ENCODE peak calls at places on chromosomes 11 and 22, in eight cellular contexts. One of them, this sample, is unnamed. For H3K36me3, the result is how much of the 10 kb centered on the place peaks cover.

GRCh38 chr22:23137905-23138520 is 3.8 kb downstream of the RSPH14 start:
- DNase-seq in OCI-LY7: peak
- DNase-seq in lower lobe of right lung: no peak
- DNase-seq in PC-3: no peak
- DNase-seq in IMR-90: no peak
- DNase-seq in mammary epithelial cell: peak
- DNase-seq in small intestine: peak
- DNase-seq in CD8-positive, alpha-beta memory T cell: peak
- DNase-seq in this sample: peak

GRCh38 chr11:117214404-117215110 is 15.4 kb downstream of the TAGLN start:
- DNase-seq in CD8-positive, alpha-beta memory T cell: no peak
- DNase-seq in small intestine: no peak
- DNase-seq in lower lobe of right lung: no peak
- DNase-seq in mammary epithelial cell: no peak
- DNase-seq in IMR-90: no peak
- DNase-seq in OCI-LY7: no peak
- DNase-seq in PC-3: no peak
- DNase-seq in this sample: no peak

GRCh38 chr11:93591247-93591898 is 48.2 kb upstream of the SMCO4 start:
- DNase-seq in mammary epithelial cell: peak
- DNase-seq in IMR-90: peak
- DNase-seq in CD8-positive, alpha-beta memory T cell: no peak
- DNase-seq in OCI-LY7: no peak
- DNase-seq in lower lobe of right lung: no peak
- DNase-seq in small intestine: no peak
- DNase-seq in PC-3: peak
- DNase-seq in this sample: no peak

GRCh38 chr22:36913431-36914382 is at the start of gene CSF2RB:
- DNase-seq in PC-3: no peak
- DNase-seq in lower lobe of right lung: peak
- DNase-seq in small intestine: no peak
- DNase-seq in CD8-positive, alpha-beta memory T cell: no peak
- DNase-seq in OCI-LY7: peak
- DNase-seq in IMR-90: no peak
- DNase-seq in mammary epithelial cell: no peak
- DNase-seq in this sample: no peak

GRCh38 chr11:58564226-58564625 is 11.4 kb downstream of the LPXN start:
- DNase-seq in mammary epithelial cell: no peak
- DNase-seq in OCI-LY7: no peak
- DNase-seq in PC-3: no peak
- DNase-seq in IMR-90: no peak
- DNase-seq in lower lobe of right lung: no peak
- DNase-seq in CD8-positive, alpha-beta memory T cell: no peak
- DNase-seq in small intestine: no peak
- DNase-seq in this sample: no peak

GRCh38 chr22:21984793-21985192 is 2.2 kb upstream of the TOP3B start:
- DNase-seq in small intestine: peak
- DNase-seq in lower lobe of right lung: no peak
- DNase-seq in mammary epithelial cell: peak
- DNase-seq in OCI-LY7: peak
- DNase-seq in PC-3: peak
- DNase-seq in CD8-positive, alpha-beta memory T cell: no peak
- DNase-seq in IMR-90: peak
- DNase-seq in this sample: no peak

GRCh38 chr11:73404506-73405145 is 28.4 kb downstream of the RELT start:
- DNase-seq in OCI-LY7: no peak
- DNase-seq in small intestine: no peak
- DNase-seq in mammary epithelial cell: no peak
- DNase-seq in IMR-90: no peak
- DNase-seq in CD8-positive, alpha-beta memory T cell: no peak
- DNase-seq in PC-3: no peak
- DNase-seq in lower lobe of right lung: no peak
- DNase-seq in this sample: no peak

GRCh38 chr11:123822591-123822990 is 16.4 kb upstream of the OR6M1 start:
- DNase-seq in mammary epithelial cell: peak
- DNase-seq in CD8-positive, alpha-beta memory T cell: no peak
- DNase-seq in OCI-LY7: no peak
- DNase-seq in IMR-90: no peak
- DNase-seq in small intestine: peak
- DNase-seq in lower lobe of right lung: no peak
- DNase-seq in PC-3: no peak
- DNase-seq in this sample: peak

GRCh38 chr22:37282385-37282677 is at the start of gene CYTH4:
- DNase-seq in PC-3: peak
- DNase-seq in mammary epithelial cell: peak
- DNase-seq in lower lobe of right lung: peak
- DNase-seq in small intestine: peak
- DNase-seq in IMR-90: no peak
- DNase-seq in CD8-positive, alpha-beta memory T cell: peak
- DNase-seq in OCI-LY7: peak
- DNase-seq in this sample: no peak

GRCh38 chr11:43582837-43583462 is 97.6 kb upstream of the HSD17B12 start:
- DNase-seq in PC-3: no peak
- DNase-seq in IMR-90: no peak
- DNase-seq in small intestine: no peak
- DNase-seq in mammary epithelial cell: no peak
- DNase-seq in lower lobe of right lung: no peak
- DNase-seq in OCI-LY7: no peak
- DNase-seq in CD8-positive, alpha-beta memory T cell: no peak
- DNase-seq in this sample: no peak

GRCh38 chr11:45105233-45105992 is 41.0 kb upstream of the PRDM11 start:
- DNase-seq in IMR-90: peak
- DNase-seq in CD8-positive, alpha-beta memory T cell: peak
- DNase-seq in lower lobe of right lung: peak
- DNase-seq in PC-3: peak
- DNase-seq in OCI-LY7: peak
- DNase-seq in small intestine: peak
- DNase-seq in mammary epithelial cell: peak
- DNase-seq in this sample: peak

GRCh38 chr11:123616505-123617198 is 37.8 kb downstream of the SCN3B start:
- DNase-seq in lower lobe of right lung: no peak
- DNase-seq in mammary epithelial cell: peak
- DNase-seq in PC-3: no peak
- DNase-seq in OCI-LY7: no peak
- DNase-seq in IMR-90: peak
- DNase-seq in small intestine: no peak
- DNase-seq in CD8-positive, alpha-beta memory T cell: no peak
- DNase-seq in this sample: no peak

GRCh38 chr11:132049205-132049604 is 678.8 kb downstream of the NTM start:
- DNase-seq in PC-3: no peak
- DNase-seq in CD8-positive, alpha-beta memory T cell: no peak
- DNase-seq in small intestine: no peak
- DNase-seq in lower lobe of right lung: no peak
- DNase-seq in IMR-90: no peak
- DNase-seq in OCI-LY7: no peak
- DNase-seq in mammary epithelial cell: no peak
- DNase-seq in this sample: no peak

GRCh38 chr11:104997288-104997687 is 25.7 kb downstream of the CASP5 start:
- DNase-seq in small intestine: peak
- DNase-seq in PC-3: peak
- DNase-seq in lower lobe of right lung: no peak
- DNase-seq in mammary epithelial cell: no peak
- DNase-seq in CD8-positive, alpha-beta memory T cell: no peak
- DNase-seq in OCI-LY7: no peak
- DNase-seq in IMR-90: no peak
- DNase-seq in this sample: no peak

GRCh38 chr11:117315285-117316196 is 515 bp downstream of the BACE1 start:
- DNase-seq in mammary epithelial cell: no peak
- DNase-seq in lower lobe of right lung: no peak
- DNase-seq in CD8-positive, alpha-beta memory T cell: peak
- DNase-seq in IMR-90: no peak
- DNase-seq in small intestine: no peak
- DNase-seq in PC-3: no peak
- DNase-seq in OCI-LY7: no peak
- DNase-seq in this sample: peak

GRCh38 chr11:9265211-9266131 is at the start of gene DENND5A:
- DNase-seq in PC-3: peak
- DNase-seq in IMR-90: peak
- DNase-seq in OCI-LY7: peak
- DNase-seq in mammary epithelial cell: peak
- DNase-seq in CD8-positive, alpha-beta memory T cell: peak
- DNase-seq in small intestine: peak
- DNase-seq in lower lobe of right lung: peak
- DNase-seq in this sample: peak

GRCh38 chr11:78168539-78169477 is 19.6 kb downstream of the KCTD21 start:
- DNase-seq in IMR-90: peak
- DNase-seq in mammary epithelial cell: no peak
- DNase-seq in OCI-LY7: no peak
- DNase-seq in lower lobe of right lung: peak
- DNase-seq in small intestine: no peak
- DNase-seq in CD8-positive, alpha-beta memory T cell: no peak
- DNase-seq in PC-3: no peak
- DNase-seq in this sample: no peak

GRCh38 chr11:1149545-1149944 is 8.2 kb upstream of the MUC5AC start:
- DNase-seq in CD8-positive, alpha-beta memory T cell: no peak
- DNase-seq in lower lobe of right lung: no peak
- DNase-seq in mammary epithelial cell: no peak
- DNase-seq in PC-3: no peak
- DNase-seq in OCI-LY7: no peak
- DNase-seq in small intestine: no peak
- DNase-seq in IMR-90: no peak
- DNase-seq in this sample: no peak

GRCh38 chr11:35953081-35953480 is 9.2 kb downstream of the LDLRAD3 start:
- DNase-seq in lower lobe of right lung: no peak
- DNase-seq in CD8-positive, alpha-beta memory T cell: no peak
- DNase-seq in OCI-LY7: no peak
- DNase-seq in mammary epithelial cell: no peak
- DNase-seq in IMR-90: no peak
- DNase-seq in small intestine: no peak
- DNase-seq in PC-3: peak
- DNase-seq in this sample: peak

DNA sequence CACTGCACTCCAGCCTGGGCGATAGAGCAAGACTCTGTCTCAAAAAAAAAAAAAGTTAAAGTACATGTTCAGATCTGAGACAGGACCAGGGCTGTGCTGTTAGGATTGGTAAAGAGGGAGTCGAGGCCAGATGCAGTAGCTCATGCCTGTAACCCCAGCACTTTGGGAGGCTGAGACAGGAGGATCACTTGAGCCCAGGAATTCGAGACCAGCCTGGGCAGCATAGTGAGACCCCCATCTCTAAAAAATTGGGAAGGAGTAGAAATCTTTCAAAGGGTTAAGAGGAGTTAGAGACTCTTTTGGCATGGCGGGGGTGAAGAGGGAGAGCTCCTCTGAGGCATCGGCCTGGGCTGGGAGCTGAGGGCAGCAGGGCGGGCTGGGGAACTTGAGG is 11.8 kb downstream of the SLC25A45 start:
- DNase-seq in lower lobe of right lung: no peak
- DNase-seq in CD8-positive, alpha-beta memory T cell: no peak
- DNase-seq in mammary epithelial cell: no peak
- DNase-seq in IMR-90: no peak
- DNase-seq in OCI-LY7: no peak
- DNase-seq in PC-3: no peak
- DNase-seq in small intestine: no peak
- DNase-seq in this sample: no peak
- H3K27ac ChIP-seq in lower lobe of right lung: peak
- H3K27ac ChIP-seq in CD8-positive, alpha-beta memory T cell: peak
- H3K27ac ChIP-seq in mammary epithelial cell: no peak
- H3K27ac ChIP-seq in IMR-90: no peak
- H3K27ac ChIP-seq in OCI-LY7: no peak
- H3K27ac ChIP-seq in PC-3: peak
- H3K27ac ChIP-seq in small intestine: no peak
- H3K27ac ChIP-seq in this sample: peak

GRCh38 chr11:12007769-12008737 is at the start of gene DKK3:
- DNase-seq in lower lobe of right lung: no peak
- DNase-seq in PC-3: no peak
- DNase-seq in IMR-90: peak
- DNase-seq in OCI-LY7: no peak
- DNase-seq in CD8-positive, alpha-beta memory T cell: peak
- DNase-seq in small intestine: no peak
- DNase-seq in mammary epithelial cell: peak
- DNase-seq in this sample: no peak

GRCh38 chr11:12006552-12007229 is 1.7 kb downstream of the DKK3 start:
- DNase-seq in OCI-LY7: no peak
- DNase-seq in lower lobe of right lung: no peak
- DNase-seq in mammary epithelial cell: no peak
- DNase-seq in PC-3: no peak
- DNase-seq in IMR-90: no peak
- DNase-seq in small intestine: no peak
- DNase-seq in CD8-positive, alpha-beta memory T cell: no peak
- DNase-seq in this sample: no peak

GRCh38 chr11:12008790-12009616 is 577 bp upstream of the DKK3 start:
- DNase-seq in OCI-LY7: no peak
- DNase-seq in IMR-90: peak
- DNase-seq in lower lobe of right lung: peak
- DNase-seq in CD8-positive, alpha-beta memory T cell: no peak
- DNase-seq in small intestine: no peak
- DNase-seq in mammary epithelial cell: peak
- DNase-seq in PC-3: no peak
- DNase-seq in this sample: peak

GRCh38 chr11:12005476-12005875 is 3.0 kb downstream of the DKK3 start:
- DNase-seq in PC-3: peak
- DNase-seq in small intestine: no peak
- DNase-seq in mammary epithelial cell: no peak
- DNase-seq in IMR-90: peak
- DNase-seq in CD8-positive, alpha-beta memory T cell: no peak
- DNase-seq in OCI-LY7: no peak
- DNase-seq in lower lobe of right lung: no peak
- DNase-seq in this sample: no peak

DNA sequence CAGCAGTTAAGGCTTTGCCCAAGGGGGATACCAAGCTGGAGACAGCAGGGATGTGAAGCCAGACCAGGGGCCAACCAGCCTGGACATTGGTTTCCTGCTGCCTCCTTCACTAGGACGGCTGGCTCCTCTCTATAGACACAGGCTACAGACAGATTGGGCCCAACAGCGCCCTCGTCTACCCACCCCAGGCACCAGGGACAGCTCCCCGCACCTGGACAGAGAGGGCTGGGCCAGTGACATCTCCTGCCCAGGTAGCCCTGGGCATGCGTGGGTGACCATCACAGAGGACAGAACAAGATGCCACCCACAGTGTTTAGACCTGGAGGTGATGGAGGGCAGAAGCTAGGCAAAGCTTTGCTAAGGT is 1.2 kb downstream of the DKK3 start:
- DNase-seq in PC-3: no peak
- DNase-seq in small intestine: no peak
- DNase-seq in IMR-90: no peak
- DNase-seq in OCI-LY7: no peak
- DNase-seq in lower lobe of right lung: no peak
- DNase-seq in mammary epithelial cell: peak
- DNase-seq in CD8-positive, alpha-beta memory T cell: no peak
- DNase-seq in this sample: no peak
- H3K4me3 ChIP-seq in PC-3: no peak
- H3K4me3 ChIP-seq in small intestine: no peak
- H3K4me3 ChIP-seq in IMR-90: peak
- H3K4me3 ChIP-seq in OCI-LY7: no peak
- H3K4me3 ChIP-seq in lower lobe of right lung: peak
- H3K4me3 ChIP-seq in mammary epithelial cell: peak
- H3K4me3 ChIP-seq in CD8-positive, alpha-beta memory T cell: no peak
- H3K4me3 ChIP-seq in this sample: no peak

GRCh38 chr22:48720662-48721393 is 1106.8 kb downstream of the BRD1 start:
- DNase-seq in OCI-LY7: no peak
- DNase-seq in small intestine: no peak
- DNase-seq in lower lobe of right lung: no peak
- DNase-seq in IMR-90: no peak
- DNase-seq in PC-3: no peak
- DNase-seq in CD8-positive, alpha-beta memory T cell: no peak
- DNase-seq in mammary epithelial cell: no peak
- DNase-seq in this sample: no peak
- H3K36me3 ChIP-seq in OCI-LY7: under half
- H3K36me3 ChIP-seq in small intestine: under half
- H3K36me3 ChIP-seq in lower lobe of right lung: under half
- H3K36me3 ChIP-seq in IMR-90: under half
- H3K36me3 ChIP-seq in PC-3: under half
- H3K36me3 ChIP-seq in CD8-positive, alpha-beta memory T cell: under half
- H3K36me3 ChIP-seq in mammary epithelial cell: under half
- H3K36me3 ChIP-seq in this sample: under half

GRCh38 chr11:84819128-84819527 is 808.0 kb downstream of the DLG2 start:
- DNase-seq in PC-3: peak
- DNase-seq in small intestine: no peak
- DNase-seq in mammary epithelial cell: peak
- DNase-seq in IMR-90: no peak
- DNase-seq in OCI-LY7: no peak
- DNase-seq in CD8-positive, alpha-beta memory T cell: no peak
- DNase-seq in lower lobe of right lung: no peak
- DNase-seq in this sample: peak
- H3K27ac ChIP-seq in PC-3: no peak
- H3K27ac ChIP-seq in small intestine: no peak
- H3K27ac ChIP-seq in mammary epithelial cell: no peak
- H3K27ac ChIP-seq in IMR-90: no peak
- H3K27ac ChIP-seq in OCI-LY7: no peak
- H3K27ac ChIP-seq in CD8-positive, alpha-beta memory T cell: no peak
- H3K27ac ChIP-seq in lower lobe of right lung: no peak
- H3K27ac ChIP-seq in this sample: no peak

This sample was measured in SJCRH30.